ENCODE peak calls at places on chromosomes 1 and 21, in five cellular contexts. Z is IMR-90, J is trophoblast cell, L is H1, O is neuronal stem cell. D is an unnamed sample. For H3K36me3, the result is how much of the 10 kb centered on the place peaks cover.

GRCh38 chr21:35198004-35198403 is 148.9 kb upstream of the RUNX1 start:
- DNase-seq in J (peak), O (no peak), L (no peak), Z (peak), D (peak)

GRCh38 chr1:44208216-44208615 is 5.1 kb upstream of the DMAP1 start:
- DNase-seq in L (no peak), J (no peak), O (no peak), Z (no peak), D (no peak)

GRCh38 chr21:38989745-38990423 is 184.2 kb downstream of the ETS2 start:
- DNase-seq in O (peak), J (peak), Z (peak), L (no peak), D (peak)

GRCh38 chr1:17437260-17438175 is 2.0 kb downstream of the RCC2 start:
- DNase-seq in J (peak), Z (peak), O (peak), L (no peak), D (peak)

GRCh38 chr1:167474191-167474641 is 44.1 kb downstream of the CD247 start:
- DNase-seq in Z (no peak), J (no peak), L (no peak), O (no peak), D (no peak)

GRCh38 chr1:163583782-163584181 is 262.0 kb downstream of the NUF2 start:
- DNase-seq in J (no peak), O (no peak), Z (no peak), L (no peak), D (no peak)

GRCh38 chr1:169103443-169103842 is 3.0 kb upstream of the ATP1B1 start:
- DNase-seq in L (no peak), J (no peak), Z (no peak), O (no peak), D (no peak)

GRCh38 chr1:245800901-245801605 is 646.3 kb downstream of the KIF26B start:
- DNase-seq in J (peak), Z (peak), L (no peak), O (no peak), D (no peak)

GRCh38 chr1:175812936-175813335 is 69.5 kb upstream of the TNR start:
- DNase-seq in Z (no peak), L (no peak), J (no peak), O (no peak), D (no peak)

GRCh38 chr1:2583871-2584341 is 2.7 kb upstream of the PRXL2B start:
- DNase-seq in L (no peak), Z (peak), O (no peak), J (no peak), D (no peak)

GRCh38 chr1:150572918-150573647 is 6.3 kb downstream of the MCL1 start:
- DNase-seq in O (no peak), J (peak), Z (no peak), L (no peak), D (peak)

GRCh38 chr1:53108646-53109580 is 33.5 kb downstream of the SLC1A7 start:
- DNase-seq in O (no peak), Z (peak), J (no peak), L (no peak), D (peak)

GRCh38 chr1:224051086-224051406 is 62.9 kb upstream of the FBXO28 start:
- DNase-seq in J (no peak), Z (no peak), O (no peak), L (no peak), D (no peak)

GRCh38 chr1:199422206-199422605 is 605.3 kb upstream of the NR5A2 start:
- DNase-seq in J (peak), O (no peak), Z (peak), L (peak), D (peak)

GRCh38 chr1:150970818-150971582 is 3.6 kb downstream of the CERS2 start:
- DNase-seq in L (no peak), Z (peak), O (no peak), J (peak), D (peak)

GRCh38 chr1:16352842-16353535 is 709 bp upstream of the FBXO42 start:
- DNase-seq in O (no peak), L (no peak), Z (no peak), J (peak), D (no peak)

GRCh38 chr1:56645663-56646330 is 683 bp downstream of the PRKAA2 start:
- DNase-seq in L (no peak), Z (no peak), O (peak), J (peak), D (peak)

GRCh38 chr1:151668090-151668489 is 48.5 kb downstream of the CELF3 start:
- DNase-seq in O (no peak), Z (no peak), L (no peak), J (no peak), D (no peak)

GRCh38 chr1:111553199-111553598 is 49.8 kb upstream of the ADORA3 start:
- DNase-seq in O (no peak), J (peak), Z (peak), L (no peak), D (peak)

GRCh38 chr1:236864996-236865877 is 70.1 kb downstream of the MTR start:
- DNase-seq in O (no peak), Z (no peak), L (no peak), J (no peak), D (no peak)

GRCh38 chr1:22053861-22054770 is 1.6 kb downstream of the CDC42 start:
- DNase-seq in J (peak), L (no peak), O (no peak), Z (peak), D (peak)

DNA sequence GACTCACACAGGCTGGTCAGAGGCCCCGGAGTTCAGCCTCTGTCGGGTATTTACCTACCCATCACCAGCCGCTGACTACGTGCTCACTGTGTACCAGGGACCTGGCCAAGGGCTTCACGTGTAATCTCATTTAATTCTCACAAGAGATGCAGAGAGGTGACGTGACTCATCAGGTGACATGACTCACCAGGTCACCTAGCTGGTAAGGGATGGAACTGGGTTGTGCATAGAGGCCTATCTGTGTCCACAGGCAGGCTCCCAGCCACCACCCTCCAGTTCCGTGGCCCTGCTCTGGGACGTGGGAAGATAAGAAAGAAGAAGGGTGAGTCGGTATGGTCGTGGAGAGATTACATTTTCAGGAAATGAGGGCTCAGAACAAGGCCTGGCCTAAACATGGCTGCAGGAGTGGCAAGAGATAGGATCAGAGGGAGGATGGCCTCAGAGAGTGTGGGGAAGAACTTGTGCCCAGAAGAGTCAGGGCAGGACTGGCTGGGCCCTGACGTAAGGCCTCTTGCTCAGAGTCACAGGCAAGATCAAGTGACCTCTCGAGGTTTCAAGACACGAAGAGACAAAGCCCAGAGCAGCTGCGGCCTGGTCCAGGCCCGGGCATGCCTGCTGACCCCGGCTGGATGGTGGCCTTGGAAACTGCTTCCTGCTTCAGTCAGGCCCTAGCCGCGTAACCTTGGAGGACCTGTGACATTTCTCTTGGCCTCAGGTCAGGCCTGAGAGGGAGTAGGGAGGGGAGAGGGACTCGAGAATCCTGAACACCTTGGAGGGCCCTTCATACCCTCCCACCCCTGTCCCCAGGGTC is 52.7 kb upstream of the WASF2 start:
- DNase-seq in L (no peak), J (peak), Z (peak), O (no peak), D (peak)
- H3K18ac ChIP-seq in L (peak), J (peak), Z (peak), O (peak), D (peak)

GRCh38 chr1:207355060-207355459 is 33.6 kb downstream of the CD55 start:
- DNase-seq in L (no peak), J (no peak), O (no peak), Z (no peak), D (no peak)
- H3K36me3 ChIP-seq in L (under half), J (under half), O (under half), Z (under half), D (under half)

GRCh38 chr1:109548321-109549267 is at the start of gene GNAI3:
- DNase-seq in Z (peak), O (peak), J (peak), L (peak), D (peak)
- H3K14ac ChIP-seq in Z (peak), O (peak), J (peak), L (no peak), D (peak)

GRCh38 chr1:99849744-99850457 is at the start of gene AGL:
- DNase-seq in J (peak), O (peak), Z (peak), L (peak), D (peak)
- H3K18ac ChIP-seq in J (peak), O (peak), Z (peak), L (peak), D (peak)

GRCh38 chr1:155133799-155134281 is 1.8 kb upstream of the SLC50A1 start:
- DNase-seq in O (no peak), J (no peak), Z (no peak), L (no peak), D (no peak)
- H3K36me3 ChIP-seq in O (under half), J (under half), Z (under half), L (under half), D (under half)

DNA sequence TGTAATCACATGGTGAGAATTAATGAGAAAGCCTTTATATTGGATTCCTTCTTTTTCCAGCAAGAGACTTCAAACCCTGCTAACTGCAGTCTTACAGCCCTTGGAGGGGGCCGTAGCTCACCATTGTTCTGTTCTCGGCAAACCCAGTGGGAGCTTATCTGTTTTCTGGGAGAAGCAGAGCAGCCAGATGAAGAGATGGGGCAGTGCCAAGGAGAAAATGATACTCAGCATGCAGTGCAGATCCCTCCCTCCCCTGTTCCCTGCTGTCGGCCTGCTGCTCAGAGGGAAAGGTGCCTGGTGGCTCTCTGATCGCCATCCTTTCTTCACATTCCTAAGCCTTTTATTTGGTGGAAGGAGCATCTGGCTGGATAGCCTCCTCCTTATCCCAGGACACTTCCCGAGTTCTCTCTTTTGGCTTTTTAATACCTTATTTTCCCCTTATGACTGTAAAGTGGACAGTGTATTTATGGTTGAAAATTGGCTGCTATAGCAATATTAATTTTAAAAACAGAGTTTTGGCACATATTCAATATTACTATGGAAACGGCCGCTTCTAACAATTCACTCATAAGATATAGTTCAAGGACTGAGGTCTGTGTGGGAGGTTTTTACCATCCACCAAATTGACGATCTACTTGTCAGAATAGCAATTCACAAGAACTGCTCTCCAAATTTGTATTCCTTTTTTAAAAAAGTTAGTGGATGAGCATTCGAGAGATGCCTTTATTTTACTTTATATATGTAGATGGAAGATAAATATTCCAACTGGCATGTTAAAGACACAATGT is 203.4 kb downstream of the CRB1 start:
- DNase-seq in Z (no peak), O (peak), J (no peak), L (no peak), D (no peak)
- H3K14ac ChIP-seq in Z (no peak), O (no peak), J (no peak), L (no peak), D (no peak)

GRCh38 chr1:59346429-59346828 is 49.5 kb downstream of the FGGY start:
- DNase-seq in J (no peak), Z (no peak), O (no peak), L (no peak), D (no peak)

GRCh38 chr1:59343576-59343840 is 46.6 kb downstream of the FGGY start:
- DNase-seq in Z (no peak), O (no peak), L (no peak), J (no peak), D (no peak)

GRCh38 chr1:59342801-59343575 is 46.1 kb downstream of the FGGY start:
- DNase-seq in O (no peak), J (no peak), Z (peak), L (no peak), D (no peak)

DNA sequence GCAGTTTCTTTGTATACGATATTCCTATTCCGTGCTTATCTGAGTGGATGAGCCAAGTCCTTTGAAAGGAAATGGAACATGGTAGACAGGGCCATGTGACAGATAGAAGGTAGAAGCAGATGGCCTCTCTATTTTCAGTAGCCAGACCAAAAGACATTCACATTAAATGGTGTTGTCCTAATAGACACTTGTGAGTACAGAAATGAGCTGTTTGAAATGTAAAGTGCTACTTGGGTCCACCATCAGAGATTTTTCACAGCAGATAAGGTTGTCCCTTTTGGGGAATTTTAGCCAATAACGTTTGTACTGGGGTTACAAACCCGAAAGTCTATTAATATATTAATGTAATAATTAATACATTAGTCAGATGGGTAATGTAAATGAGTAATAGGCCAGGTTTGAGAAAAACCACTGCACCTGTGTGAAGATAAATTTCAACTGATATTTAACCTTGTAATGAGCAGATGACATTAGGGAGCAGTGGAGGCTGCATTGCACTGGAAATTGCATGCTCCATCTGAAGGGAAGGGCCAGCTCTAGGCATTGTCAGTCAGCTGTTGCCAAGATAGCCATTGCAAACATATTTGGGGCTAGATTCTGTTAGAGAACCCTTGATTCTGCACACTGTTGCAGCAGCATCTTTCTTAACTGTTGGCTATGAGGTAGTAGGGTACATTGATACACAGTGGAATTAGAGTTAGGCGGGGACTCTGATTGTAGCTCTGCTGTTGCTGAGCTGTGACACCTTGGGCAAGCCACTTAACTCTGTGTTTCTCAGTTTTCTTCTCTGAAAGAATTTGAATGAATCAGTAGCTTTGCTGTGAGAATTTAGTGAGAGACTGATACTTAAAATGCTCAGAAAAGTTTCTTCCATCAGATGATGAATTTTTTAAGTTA is 43.8 kb downstream of the FGGY start:
- DNase-seq in J (no peak), L (no peak), Z (no peak), O (no peak), D (no peak)
- H3K18ac ChIP-seq in J (no peak), L (no peak), Z (no peak), O (no peak), D (no peak)

GRCh38 chr1:186438567-186438966 is 22.3 kb downstream of the PDC start:
- DNase-seq in J (no peak), O (no peak), Z (no peak), L (no peak), D (no peak)
- H3K36me3 ChIP-seq in J (under half), O (under half), Z (under half), L (under half), D (under half)

GRCh38 chr1:59298178-59298583 is 1.3 kb downstream of the FGGY start:
- DNase-seq in L (no peak), Z (no peak), O (no peak), J (no peak), D (no peak)

GRCh38 chr1:59294423-59294822 is 2.5 kb upstream of the FGGY start:
- DNase-seq in O (no peak), Z (no peak), L (no peak), J (no peak), D (no peak)

GRCh38 chr1:59298710-59299346 is 1.9 kb downstream of the FGGY start:
- DNase-seq in O (no peak), Z (peak), J (peak), L (no peak), D (no peak)

GRCh38 chr1:59295603-59296002 is 1.3 kb upstream of the FGGY start:
- DNase-seq in L (no peak), Z (no peak), J (no peak), O (no peak), D (no peak)

GRCh38 chr1:59296358-59297256 is at the start of gene FGGY:
- DNase-seq in L (peak), Z (peak), O (peak), J (peak), D (peak)
- H3K14ac ChIP-seq in L (no peak), Z (peak), O (peak), J (peak), D (peak)